ENCODE peak calls at places on chromosomes 16 and 17, in eight cellular contexts. Z is stomach, X is tibial nerve, G is A549, B is sigmoid colon, W is transverse colon, O is ovary, J is K562. K is an unnamed sample. For H3K4me1, the result is how much of the 10 kb centered on the place peaks cover.

GRCh38 chr16:81469183-81469677 is 24.6 kb downstream of the CMIP start:
- DNase-seq in W (no peak), G (no peak), B (no peak), Z (no peak), J (peak), O (no peak), X (no peak), K (no peak)

GRCh38 chr16:77043076-77043475 is 147.9 kb upstream of the MON1B start:
- DNase-seq in O (no peak), W (no peak), J (peak), B (no peak), Z (no peak), G (peak), X (no peak), K (no peak)

GRCh38 chr16:71658771-71659170 is 32.8 kb downstream of the MARVELD3 start:
- DNase-seq in J (no peak), W (peak), G (no peak), Z (no peak), X (no peak), O (no peak), B (no peak), K (no peak)

GRCh38 chr16:19853132-19853972 is 31.3 kb downstream of the GPRC5B start:
- DNase-seq in J (no peak), B (no peak), W (no peak), G (no peak), Z (no peak), O (no peak), X (no peak), K (no peak)

GRCh38 chr17:49889500-49889899 is 41.6 kb upstream of the TAC4 start:
- DNase-seq in J (no peak), W (no peak), X (no peak), B (no peak), O (no peak), Z (no peak), G (no peak), K (no peak)

GRCh38 chr16:9661336-9661735 is 520.9 kb downstream of the GRIN2A start:
- DNase-seq in W (no peak), G (no peak), Z (no peak), J (no peak), X (no peak), O (no peak), B (no peak), K (no peak)

GRCh38 chr17:61478026-61478789 is 26.0 kb downstream of the TBX4 start:
- DNase-seq in B (peak), J (no peak), X (no peak), G (no peak), O (no peak), Z (no peak), W (no peak), K (no peak)

GRCh38 chr17:67082110-67082509 is 37.8 kb downstream of the CACNG1 start:
- DNase-seq in W (no peak), G (no peak), J (no peak), B (no peak), Z (no peak), X (no peak), O (no peak), K (no peak)

GRCh38 chr17:31248986-31249385 is 48.1 kb downstream of the OMG start:
- DNase-seq in W (no peak), Z (no peak), X (no peak), O (no peak), B (no peak), G (no peak), J (no peak), K (no peak)

GRCh38 chr17:67211742-67212141 is 33.3 kb downstream of the HELZ start:
- DNase-seq in O (no peak), Z (no peak), X (no peak), W (no peak), G (no peak), J (no peak), B (no peak), K (no peak)

GRCh38 chr17:18356624-18357023 is 6.7 kb downstream of the SHMT1 start:
- DNase-seq in W (peak), X (no peak), J (no peak), O (peak), Z (no peak), G (no peak), B (peak), K (no peak)

GRCh38 chr17:58487589-58488427 is at the start of gene HSF5:
- DNase-seq in G (no peak), Z (peak), W (peak), O (no peak), B (no peak), X (no peak), J (no peak), K (peak)

GRCh38 chr16:89052824-89053724 is 40.6 kb upstream of the ACSF3 start:
- DNase-seq in O (no peak), J (peak), Z (peak), X (no peak), G (peak), B (no peak), W (peak), K (peak)

DNA sequence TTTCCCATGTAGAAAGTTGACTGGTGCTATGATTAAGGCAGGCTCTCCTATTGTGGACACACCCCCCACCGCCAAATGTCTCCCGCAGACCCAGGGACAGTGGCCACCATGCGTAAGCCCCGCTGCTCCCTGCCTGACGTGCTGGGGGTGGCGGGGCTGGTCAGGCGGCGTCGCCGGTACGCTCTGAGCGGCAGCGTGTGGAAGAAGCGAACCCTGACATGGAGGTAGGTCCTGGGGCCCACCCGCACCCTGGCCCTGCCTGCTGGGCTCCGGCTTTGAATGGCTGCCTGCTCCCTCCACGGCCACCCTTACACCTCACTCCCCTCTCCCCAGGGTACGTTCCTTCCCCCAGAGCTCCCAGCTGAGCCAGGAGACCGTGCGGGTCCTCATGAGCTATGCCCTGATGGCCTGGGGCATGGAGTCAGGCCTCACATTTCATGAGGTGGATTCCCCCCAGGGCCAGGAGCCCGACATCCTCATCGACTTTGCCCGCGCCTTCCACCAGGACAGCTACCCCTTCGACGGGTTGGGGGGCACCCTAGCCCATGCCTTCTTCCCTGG is 3.6 kb downstream of the MMP25 start:
- DNase-seq in J (no peak), B (no peak), Z (no peak), W (no peak), O (no peak), G (no peak), X (no peak), K (no peak)
- H3K4me1 ChIP-seq in J (under half), B (under half), Z (under half), W (under half), O (under half), G (under half), X (under half), K (under half)

GRCh38 chr17:4945176-4945943 is 3.0 kb downstream of the PFN1 start:
- DNase-seq in Z (peak), X (peak), O (peak), W (peak), B (peak), J (peak), G (peak), K (peak)
- TF ChIP-seq EP300 in Z (no peak), X (peak), O (no peak), W (no peak), B (no peak), J (peak), G (no peak), K (no peak)

GRCh38 chr17:3956983-3957382 is 7.3 kb downstream of the ATP2A3 start:
- DNase-seq in B (no peak), X (no peak), O (no peak), G (no peak), J (no peak), Z (no peak), W (no peak), K (no peak)
- H3K4me3 ChIP-seq in B (no peak), X (no peak), O (no peak), G (no peak), J (no peak), Z (no peak), W (no peak), K (no peak)

GRCh38 chr16:10939649-10940206 is 2.5 kb downstream of the DEXI start:
- DNase-seq in Z (no peak), W (no peak), G (no peak), B (no peak), O (no peak), X (no peak), J (no peak), K (no peak)
- H3K4me1 ChIP-seq in Z (half or more), W (half or more), G (under half), B (half or more), O (under half), X (half or more), J (half or more), K (half or more)

DNA sequence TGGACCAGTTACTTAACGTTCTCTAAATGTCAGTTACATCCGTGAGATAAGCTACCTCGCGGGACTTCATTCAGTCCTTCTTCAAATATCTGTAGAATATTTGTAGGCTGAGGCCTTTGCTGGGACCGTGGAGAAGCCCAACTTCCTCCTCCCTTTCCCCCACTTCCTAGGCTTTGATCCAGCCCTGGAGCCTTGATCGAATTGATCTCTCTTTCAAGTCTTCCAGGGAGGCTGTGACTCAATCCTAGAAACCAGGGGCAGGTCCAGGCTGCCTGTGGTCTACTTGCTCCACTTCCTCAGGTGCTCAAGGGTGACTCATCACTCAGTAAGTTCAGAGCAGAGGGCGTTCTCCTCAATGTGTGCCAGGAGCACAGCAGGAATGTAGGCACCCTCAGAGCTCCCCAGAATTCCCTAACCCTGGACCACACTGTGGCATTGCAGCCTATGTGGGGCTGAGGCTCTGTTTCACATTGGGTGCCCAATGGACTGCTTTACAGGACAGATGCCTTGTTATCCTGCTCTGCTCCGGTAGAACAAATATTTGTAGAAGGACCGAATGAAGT is 11.2 kb upstream of the CEP20 start:
- DNase-seq in W (peak), O (no peak), Z (peak), X (no peak), B (no peak), J (peak), G (peak), K (no peak)
- TF ChIP-seq EP300 in W (no peak), O (no peak), Z (no peak), X (no peak), B (no peak), J (no peak), G (peak), K (no peak)

GRCh38 chr16:14001521-14001920 is 69.6 kb upstream of the MRTFB start:
- DNase-seq in Z (no peak), O (no peak), X (no peak), J (no peak), W (no peak), G (no peak), B (no peak), K (peak)

GRCh38 chr16:14004719-14005315 is 66.3 kb upstream of the MRTFB start:
- DNase-seq in O (no peak), W (no peak), B (no peak), J (no peak), G (no peak), X (no peak), Z (no peak), K (no peak)

GRCh38 chr16:14003119-14003570 is 68.0 kb upstream of the MRTFB start:
- DNase-seq in W (peak), J (peak), B (peak), O (peak), G (no peak), Z (no peak), X (peak), K (peak)

GRCh38 chr16:14004031-14004718 is 66.9 kb upstream of the MRTFB start:
- DNase-seq in G (no peak), W (no peak), O (no peak), B (no peak), X (peak), Z (no peak), J (no peak), K (peak)

GRCh38 chr16:14002416-14002815 is 68.7 kb upstream of the MRTFB start:
- DNase-seq in J (no peak), O (no peak), Z (no peak), X (no peak), W (no peak), B (no peak), G (no peak), K (no peak)
- H3K4me3 ChIP-seq in J (no peak), O (no peak), Z (no peak), X (no peak), W (no peak), B (no peak), G (no peak), K (no peak)

DNA sequence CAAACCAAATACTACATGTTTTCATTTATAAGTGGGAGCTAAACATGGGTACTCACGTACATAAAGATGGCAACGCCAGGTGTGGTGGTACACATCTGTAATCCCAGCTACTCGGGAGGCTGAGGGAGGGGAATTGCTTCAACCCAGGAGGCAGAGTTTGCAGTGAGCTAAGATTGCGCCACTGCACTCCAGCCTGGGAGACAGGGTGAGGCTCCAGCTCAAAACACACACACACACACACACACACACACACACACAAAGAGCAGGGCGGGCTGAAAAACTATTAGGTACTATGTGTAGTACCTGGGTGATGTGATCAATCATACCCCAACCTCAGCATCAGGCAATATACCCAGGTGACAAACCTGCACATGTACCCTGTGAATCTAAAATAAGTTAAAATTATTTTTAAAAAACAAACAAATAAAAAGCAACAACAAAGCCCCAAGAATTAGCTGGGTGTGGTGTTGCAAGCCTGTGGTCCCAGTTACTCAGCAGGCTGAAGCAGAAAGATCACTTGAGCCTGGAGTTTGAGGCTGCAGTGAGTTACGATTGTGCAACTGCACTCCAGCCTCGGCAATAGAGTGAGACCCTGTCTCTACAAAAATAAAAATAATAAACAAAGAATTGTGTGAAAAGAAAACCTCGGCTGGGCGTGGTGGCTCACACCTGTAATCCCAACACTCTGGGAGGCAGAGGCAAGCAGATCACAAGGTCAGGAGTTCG is 11.9 kb upstream of the FAAP100 start:
- DNase-seq in B (no peak), W (no peak), G (no peak), O (no peak), Z (no peak), J (no peak), X (no peak), K (no peak)
- H3K4me1 ChIP-seq in B (under half), W (under half), G (half or more), O (under half), Z (under half), J (under half), X (under half), K (under half)

GRCh38 chr17:3665834-3666233 is 2.5 kb downstream of the TAX1BP3 start:
- DNase-seq in B (no peak), W (no peak), O (no peak), X (no peak), J (no peak), Z (no peak), G (no peak), K (no peak)

GRCh38 chr17:3669085-3669347 is 404 bp downstream of the EMC6 start:
- DNase-seq in W (no peak), J (no peak), X (no peak), G (no peak), Z (no peak), O (no peak), B (no peak), K (no peak)

GRCh38 chr17:3668279-3669084 is at the start of the genes EMC6 and TAX1BP3:
- DNase-seq in O (peak), X (peak), B (peak), W (peak), G (peak), J (peak), Z (peak), K (peak)

GRCh38 chr17:3666516-3666915 is 1.9 kb downstream of the TAX1BP3 start:
- DNase-seq in G (no peak), X (no peak), Z (no peak), J (no peak), W (no peak), O (no peak), B (no peak), K (no peak)

DNA sequence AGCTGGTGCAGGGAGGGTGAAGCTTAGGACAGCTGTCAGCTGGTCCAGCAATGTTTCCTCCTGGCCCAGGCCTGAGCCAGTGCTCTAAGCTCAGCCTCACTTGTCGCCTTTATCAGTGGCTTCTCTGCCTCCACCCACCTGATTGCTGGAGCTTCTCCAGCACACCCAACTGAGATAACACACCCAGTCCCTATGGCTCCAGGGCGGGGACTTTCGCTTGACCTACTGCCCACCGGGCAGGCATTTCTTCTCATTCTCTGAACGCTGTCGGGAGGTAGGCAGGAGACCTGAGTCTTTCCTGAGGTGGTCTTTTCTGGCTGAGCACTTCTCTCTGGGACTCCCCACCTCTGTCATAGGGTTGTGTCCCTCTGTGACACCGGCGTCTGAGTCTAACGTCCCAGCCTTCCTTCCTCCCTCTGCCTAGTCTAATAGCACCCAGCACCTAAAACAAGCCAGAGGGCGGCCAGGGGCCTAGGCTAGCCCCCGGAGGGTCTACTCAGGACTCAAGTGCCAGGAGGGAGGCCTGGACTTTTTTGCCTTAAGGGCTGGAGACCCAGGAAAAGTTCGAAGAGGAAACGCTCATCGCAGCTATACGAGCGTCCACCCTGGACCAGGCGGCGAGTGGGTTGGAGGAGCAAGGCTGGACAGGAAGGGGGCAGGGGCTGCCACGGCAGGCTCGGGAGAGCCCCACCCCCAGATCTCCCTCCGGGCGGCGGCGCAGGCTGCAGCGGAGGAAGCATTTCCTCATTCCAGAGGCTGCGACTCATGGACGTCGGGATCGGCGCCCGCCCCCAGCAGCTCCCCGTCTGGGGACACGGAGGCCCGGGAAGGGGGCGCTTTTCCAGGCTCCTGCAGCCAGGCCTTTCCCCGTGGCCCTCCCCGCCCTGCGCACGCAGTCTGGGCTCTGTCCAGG is 756 bp downstream of the TAX1BP3 start:
- DNase-seq in X (peak), G (peak), J (peak), B (peak), O (peak), Z (peak), W (peak), K (peak)
- TF ChIP-seq EP300 in X (no peak), G (no peak), J (peak), B (no peak), O (no peak), Z (no peak), W (no peak), K (no peak)

GRCh38 chr16:57284952-57285263 is 436 bp upstream of the PLLP start:
- DNase-seq in G (no peak), J (no peak), O (no peak), X (no peak), Z (no peak), W (no peak), B (no peak), K (no peak)

GRCh38 chr16:57283956-57284205 is 591 bp downstream of the PLLP start:
- DNase-seq in X (no peak), G (no peak), Z (no peak), J (no peak), B (no peak), O (no peak), W (no peak), K (peak)

GRCh38 chr16:57284206-57284951 is at the start of gene PLLP:
- DNase-seq in O (no peak), G (peak), J (peak), W (peak), X (no peak), B (peak), Z (peak), K (peak)

GRCh38 chr16:57282510-57283213 is 1.8 kb downstream of the PLLP start:
- DNase-seq in J (no peak), G (no peak), Z (no peak), O (no peak), X (no peak), W (no peak), B (peak), K (peak)

GRCh38 chr16:57283214-57283955 is 1.1 kb downstream of the PLLP start:
- DNase-seq in J (no peak), O (no peak), Z (peak), B (peak), X (no peak), W (no peak), G (no peak), K (peak)
- H3K4me3 ChIP-seq in J (no peak), O (no peak), Z (peak), B (no peak), X (peak), W (no peak), G (no peak), K (peak)

GRCh38 chr16:74769791-74770190 is 4.8 kb downstream of the FA2H start:
- DNase-seq in O (no peak), W (no peak), X (no peak), B (no peak), G (no peak), J (no peak), Z (no peak), K (peak)

GRCh38 chr16:74767749-74768148 is 6.9 kb downstream of the FA2H start:
- DNase-seq in B (no peak), W (no peak), O (no peak), G (no peak), J (no peak), Z (no peak), X (no peak), K (no peak)

GRCh38 chr16:74770826-74771526 is 3.6 kb downstream of the FA2H start:
- DNase-seq in Z (no peak), G (no peak), B (no peak), X (no peak), W (no peak), O (no peak), J (no peak), K (no peak)

GRCh38 chr16:74766729-74767128 is 7.9 kb downstream of the FA2H start:
- DNase-seq in G (no peak), Z (no peak), W (no peak), X (no peak), O (no peak), J (peak), B (no peak), K (peak)

GRCh38 chr16:74768239-74768638 is 6.4 kb downstream of the FA2H start:
- DNase-seq in B (no peak), O (no peak), X (no peak), G (no peak), Z (no peak), W (no peak), J (no peak), K (no peak)
- H3K4me1 ChIP-seq in B (under half), O (under half), X (under half), G (under half), Z (under half), W (under half), J (under half), K (under half)